ENCODE peak calls at places on chromosomes 4 and X, in seven cellular contexts. V is left lung, Q is ovary, L is HAP-1, B is small intestine, K is sigmoid colon, D is Peyer's patch. T is an unnamed sample.

GRCh38 chr4:25402521-25402920 is 25.5 kb downstream of the ANAPC4 start:
- DNase-seq in V (no peak), Q (no peak), L (no peak), B (no peak), K (no peak), D (no peak), T (no peak)

GRCh38 chrX:151875270-151876026 is 37.2 kb upstream of the MAGEA4 start:
- DNase-seq in V (no peak), Q (no peak), L (no peak), B (no peak), K (no peak), D (no peak), T (no peak)

GRCh38 chr4:93829531-93830089 is 1.1 kb downstream of the ATOH1 start:
- DNase-seq in V (no peak), Q (no peak), L (no peak), B (no peak), K (no peak), D (no peak), T (no peak)

GRCh38 chr4:86924805-86925204 is 10.0 kb upstream of the AFF1 start:
- DNase-seq in V (no peak), Q (no peak), L (no peak), B (no peak), K (no peak), D (no peak), T (no peak)

GRCh38 chr4:185682236-185682635 is 129.8 kb downstream of the SORBS2 start:
- DNase-seq in V (no peak), Q (no peak), L (no peak), B (no peak), K (no peak), D (no peak), T (no peak)

GRCh38 chr4:145868637-145869409 is 69.8 kb downstream of the ZNF827 start:
- DNase-seq in V (no peak), Q (no peak), L (no peak), B (no peak), K (no peak), D (no peak), T (no peak)

GRCh38 chrX:11566814-11567213 is 98.9 kb downstream of the ARHGAP6 start:
- DNase-seq in V (no peak), Q (no peak), L (peak; percentile 48), B (no peak), K (no peak), D (no peak), T (no peak)

GRCh38 chr4:15948826-15949225 is 10.3 kb upstream of the FGFBP1 start:
- DNase-seq in V (no peak), Q (no peak), L (no peak), B (no peak), K (no peak), D (no peak), T (no peak)

GRCh38 chrX:136963973-136964372 is 69.8 kb downstream of the GPR101 start:
- DNase-seq in V (no peak), Q (no peak), L (no peak), B (no peak), K (no peak), D (no peak), T (no peak)

GRCh38 chrX:2320580-2321327 is 180.0 kb downstream of the DHRSX start:
- DNase-seq in V (peak; percentile 73), Q (no peak), L (no peak), B (peak; percentile 31), K (no peak), D (no peak), T (peak; percentile 45)

GRCh38 chr4:21692211-21692610 is 256.4 kb downstream of the KCNIP4 start:
- DNase-seq in V (no peak), Q (no peak), L (no peak), B (no peak), K (no peak), D (no peak), T (no peak)

GRCh38 chr4:92451792-92452191 is 148.0 kb downstream of the GRID2 start:
- DNase-seq in V (no peak), Q (no peak), L (no peak), B (no peak), K (no peak), D (no peak), T (no peak)

GRCh38 chr4:17010426-17011087 is 112.1 kb upstream of the LDB2 start:
- DNase-seq in V (no peak), Q (no peak), L (no peak), B (no peak), K (no peak), D (no peak), T (no peak)

GRCh38 chr4:140720387-140721087 is 35.6 kb downstream of the TBC1D9 start:
- DNase-seq in V (peak; percentile 38), Q (no peak), L (no peak), B (peak; percentile 54), K (no peak), D (peak; percentile 52), T (no peak)
- H3K4me3 ChIP-seq in V (no peak overlapping the region), Q (no peak overlapping the region), L (no peak overlapping the region), B (no peak overlapping the region), K (no peak overlapping the region), D (peak overlapping the region; percentile 24), T (no peak overlapping the region)

GRCh38 chr4:39542633-39543393 is 15.6 kb upstream of the UGDH start:
- DNase-seq in V (no peak), Q (no peak), L (no peak), B (no peak), K (no peak), D (no peak), T (no peak)
- H3K4me1 ChIP-seq in V (no peaks in the 10 kb centered on the region), Q (peaks cover 2% of the 10 kb centered on the region), L (peaks cover 11% of the 10 kb centered on the region), B (no peaks in the 10 kb centered on the region), K (no peaks in the 10 kb centered on the region), D (peaks cover 15% of the 10 kb centered on the region), T (no peaks in the 10 kb centered on the region)

GRCh38 chr4:182142146-182143085 is 100.8 kb upstream of the TENM3 start:
- DNase-seq in V (no peak), Q (no peak), L (peak; percentile 27), B (peak; percentile 7), K (no peak), D (peak; percentile 55), T (no peak)
- H3K4me3 ChIP-seq in V (peak overlapping the region; percentile 48), Q (peak overlapping the region; percentile 65), L (peak overlapping the region; percentile 78), B (no peak overlapping the region), K (peak overlapping the region; percentile 82), D (peak overlapping the region; percentile 4), T (peak overlapping the region; percentile 85)

GRCh38 chr4:153497091-153497531 is 31.0 kb downstream of the TMEM131L start:
- DNase-seq in V (no peak), Q (no peak), L (no peak), B (peak; percentile 32), K (no peak), D (no peak), T (no peak)
- H3K4me1 ChIP-seq in V (peaks cover 3% of the 10 kb centered on the region), Q (peaks cover 12% of the 10 kb centered on the region), L (peaks cover 39% of the 10 kb centered on the region), B (no peaks in the 10 kb centered on the region), K (peaks cover 21% of the 10 kb centered on the region), D (peaks cover 20% of the 10 kb centered on the region), T (peaks cover 2% of the 10 kb centered on the region)

DNA sequence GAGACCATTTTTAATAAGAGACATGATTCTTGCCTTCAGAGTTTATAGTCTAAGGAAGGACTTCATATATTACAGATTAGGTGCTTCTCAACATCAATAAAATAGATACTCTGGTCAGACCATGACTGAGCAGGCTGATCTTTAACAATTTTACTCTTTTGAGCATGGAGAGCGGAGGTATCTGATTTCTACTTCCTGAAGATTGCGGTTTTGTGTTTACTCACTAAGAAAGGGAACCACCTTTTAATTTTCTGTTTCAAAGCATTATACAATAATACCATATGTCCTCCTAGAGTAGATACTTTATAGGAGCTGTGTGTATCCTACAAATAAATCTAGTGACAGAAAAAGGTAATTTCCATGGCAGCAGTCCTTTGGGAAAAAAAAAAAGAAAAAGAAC is 12.5 kb downstream of the MORC4 start:
- DNase-seq in V (no peak), Q (no peak), L (no peak), B (no peak), K (no peak), D (no peak), T (no peak)
- H3K4me3 ChIP-seq in V (no peak overlapping the region), Q (no peak overlapping the region), L (no peak overlapping the region), B (no peak overlapping the region), K (no peak overlapping the region), D (no peak overlapping the region), T (no peak overlapping the region)

T was measured in right cardiac atrium.